ENCODE peak calls at places on chromosomes 12 and 14, in five cellular contexts. X is coronary artery, A is PC-3, Y is GM13977, H is heart right ventricle. P is an unnamed sample.

GRCh38 chr12:122474324-122474716 is 26.4 kb downstream of the ZCCHC8 start:
- DNase-seq in X (no peak), A (no peak), Y (no peak), H (no peak), P (no peak)

GRCh38 chr12:108232565-108232964 is 103.5 kb downstream of the WSCD2 start:
- DNase-seq in X (no peak), A (peak), Y (no peak), H (no peak), P (no peak)

GRCh38 chr14:90523544-90523943 is 126.7 kb downstream of the CALM1 start:
- DNase-seq in X (no peak), A (peak), Y (no peak), H (no peak), P (no peak)

GRCh38 chr12:56628671-56629458 is 1.3 kb downstream of the BAZ2A start:
- DNase-seq in X (peak), A (peak), Y (peak), H (peak), P (peak)

GRCh38 chr12:104467346-104467837 is 10.6 kb downstream of the CHST11 start:
- DNase-seq in X (no peak), A (no peak), Y (no peak), H (no peak), P (no peak)

GRCh38 chr14:54435500-54435981 is 5.6 kb downstream of the CNIH1 start:
- DNase-seq in X (no peak), A (peak), Y (peak), H (no peak), P (no peak)

GRCh38 chr12:92987846-92988621 is 58.9 kb upstream of the EEA1 start:
- DNase-seq in X (no peak), A (no peak), Y (peak), H (peak), P (peak)

GRCh38 chr12:57772429-57773322 is at the start of gene EEF1AKMT3:
- DNase-seq in X (no peak), A (peak), Y (no peak), H (peak), P (no peak)

GRCh38 chr14:101713641-101714349 is 47.7 kb upstream of the PPP2R5C start:
- DNase-seq in X (no peak), A (no peak), Y (no peak), H (no peak), P (no peak)

DNA sequence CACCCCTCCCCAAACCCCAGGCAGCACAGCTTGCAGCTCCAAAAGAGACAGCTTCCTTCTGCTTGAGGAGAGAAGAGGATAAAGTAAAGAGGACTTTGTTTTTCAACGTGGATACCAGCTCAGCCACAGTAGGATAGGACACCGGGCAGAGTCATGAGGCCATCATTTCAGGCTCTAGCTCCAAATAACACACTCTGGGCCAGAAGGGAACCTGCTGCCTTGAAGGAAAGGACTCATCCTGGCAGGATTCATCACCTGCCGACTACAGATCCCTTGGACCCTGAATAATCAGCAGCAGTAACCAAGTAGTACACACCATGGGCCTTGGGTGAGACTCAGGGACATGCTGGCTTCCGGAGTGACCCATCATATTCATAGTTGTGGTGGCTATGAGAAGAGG is 10.4 kb upstream of the CKAP4 start:
- DNase-seq in X (no peak), A (no peak), Y (no peak), H (no peak), P (no peak)
- TF ChIP-seq CTCF in X (no peak), A (no peak), Y (no peak), H (no peak), P (no peak)

GRCh38 chr14:91858536-91859275 is 8.6 kb downstream of the TC2N start:
- DNase-seq in X (no peak), A (peak), Y (peak), H (no peak), P (peak)
- TF ChIP-seq CTCF in X (no peak), A (peak), Y (peak), H (no peak), P (peak)

GRCh38 chr14:100035700-100036099 is 29.5 kb upstream of the EVL start:
- DNase-seq in X (no peak), A (no peak), Y (no peak), H (no peak), P (no peak)
- TF ChIP-seq CTCF in X (no peak), A (peak), Y (no peak), H (no peak), P (no peak)

GRCh38 chr12:106680280-106680679 is 94.2 kb upstream of the RIC8B start:
- DNase-seq in X (no peak), A (no peak), Y (no peak), H (no peak), P (no peak)

GRCh38 chr12:106684497-106684896 is 90.0 kb upstream of the RIC8B start:
- DNase-seq in X (no peak), A (no peak), Y (no peak), H (no peak), P (no peak)

GRCh38 chr12:106685381-106685780 is 89.1 kb upstream of the RIC8B start:
- DNase-seq in X (no peak), A (no peak), Y (no peak), H (no peak), P (no peak)

GRCh38 chr12:106681210-106681609 is 93.3 kb upstream of the RIC8B start:
- DNase-seq in X (no peak), A (no peak), Y (no peak), H (no peak), P (no peak)

DNA sequence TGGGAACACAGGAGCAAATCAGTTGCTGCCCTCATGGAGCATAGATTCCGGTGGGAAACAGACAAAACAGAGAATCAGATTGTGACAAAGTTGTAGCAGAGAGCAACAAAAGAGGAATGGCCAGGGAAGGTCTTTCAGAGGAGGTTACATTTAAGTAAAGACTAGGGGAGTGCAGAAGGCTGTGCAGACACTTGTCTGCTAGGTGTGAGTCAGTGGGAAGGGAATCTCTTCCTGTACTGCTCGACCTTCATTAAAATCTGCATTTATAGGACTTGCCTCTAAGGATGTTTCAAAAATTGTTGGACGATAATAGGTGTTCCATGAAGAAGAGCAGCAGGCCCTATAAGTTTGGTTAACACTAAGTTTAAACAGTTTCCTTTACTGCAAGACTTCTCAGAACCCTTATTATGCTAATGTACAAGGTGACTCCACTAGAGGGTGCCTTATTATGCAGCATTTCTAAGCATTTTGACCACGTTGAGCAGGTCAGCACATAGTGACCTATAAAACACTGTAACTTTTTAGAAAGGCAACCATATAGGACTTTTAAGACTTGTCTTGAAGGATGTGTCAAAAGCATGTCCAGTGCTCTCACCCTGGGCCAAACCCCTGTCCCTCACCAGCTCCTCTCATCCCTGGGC is 91.8 kb upstream of the RIC8B start:
- DNase-seq in X (no peak), A (peak), Y (no peak), H (no peak), P (peak)
- TF ChIP-seq CTCF in X (no peak), A (peak), Y (peak), H (peak), P (peak)

GRCh38 chr12:77204055-77204454 is 138.7 kb upstream of the E2F7 start:
- DNase-seq in X (no peak), A (peak), Y (no peak), H (no peak), P (no peak)
- TF ChIP-seq CTCF in X (no peak), A (peak), Y (peak), H (peak), P (no peak)

DNA sequence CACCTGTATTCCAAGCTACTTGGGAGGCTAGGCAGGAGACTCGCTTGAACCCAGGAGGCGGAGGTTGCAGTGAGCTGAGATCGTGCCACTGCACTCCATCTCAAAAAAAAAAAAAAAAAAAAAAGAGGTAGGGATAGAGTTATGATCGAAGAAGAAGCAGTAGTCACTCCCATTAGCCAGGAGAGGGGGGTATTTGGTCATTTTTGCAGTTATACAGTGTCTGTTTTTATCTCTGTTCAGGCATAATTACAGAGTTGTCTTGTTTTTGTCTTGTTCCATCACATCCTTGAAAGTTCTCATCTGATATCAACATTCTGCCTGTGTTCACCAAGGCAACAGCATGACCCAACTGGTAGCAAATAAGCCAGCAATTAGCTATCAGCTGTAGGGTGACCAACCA is 98.5 kb upstream of the TMPO start:
- DNase-seq in X (no peak), A (peak), Y (no peak), H (no peak), P (no peak)
- TF ChIP-seq CTCF in X (no peak), A (peak), Y (no peak), H (peak), P (no peak)

GRCh38 chr12:67942704-67943103 is 46.5 kb upstream of the IFNG-AS1 start:
- DNase-seq in X (no peak), A (no peak), Y (no peak), H (no peak), P (no peak)
- TF ChIP-seq CTCF in X (no peak), A (no peak), Y (no peak), H (no peak), P (no peak)

DNA sequence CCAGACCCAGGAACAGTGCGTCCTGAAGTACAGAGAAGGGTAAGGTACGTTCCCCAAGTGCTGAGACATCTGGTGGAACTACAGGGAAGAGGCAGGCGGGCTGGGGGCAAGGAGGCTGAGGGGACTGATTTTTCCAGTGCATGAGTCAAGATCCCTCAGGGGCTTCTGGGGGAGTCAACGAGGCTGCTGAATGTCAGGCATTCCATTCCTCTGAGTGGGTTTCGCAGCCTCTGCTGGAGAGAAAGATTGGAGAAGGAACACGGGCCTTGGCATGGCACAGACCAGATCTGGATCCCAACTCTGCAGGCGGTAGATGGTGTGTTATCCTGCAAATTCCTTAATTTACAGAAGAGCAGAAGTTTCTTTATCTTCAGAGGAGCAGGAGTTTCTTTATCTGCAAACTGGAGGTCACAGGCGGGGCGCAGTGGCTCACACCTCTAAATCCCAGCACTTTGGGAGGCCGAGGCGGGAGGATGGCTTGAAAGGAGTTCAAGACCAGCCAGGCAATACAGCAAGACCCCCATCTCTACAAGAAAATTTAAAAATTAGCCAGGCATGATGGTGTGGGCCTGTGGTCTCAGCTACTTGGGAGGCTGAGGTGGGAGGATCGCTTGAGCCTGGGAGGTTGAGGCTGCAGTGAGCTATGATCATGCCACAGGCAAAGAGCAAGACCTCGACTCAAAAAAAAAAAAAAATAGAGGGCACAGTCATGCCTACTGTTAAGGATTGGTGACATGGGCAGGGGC is 132.6 kb upstream of the MAP1LC3B2 start:
- DNase-seq in X (peak), A (peak), Y (no peak), H (no peak), P (no peak)
- TF ChIP-seq CTCF in X (no peak), A (peak), Y (no peak), H (peak), P (no peak)